ENCODE peak calls at places on chromosomes 7 and 10, in nine cellular contexts. One of them, this sample, is unnamed.

GRCh38 chr7:134750083-134751062 is 29.1 kb upstream of the CALD1 start:
- DNase-seq in ovary: peak; percentile 45
- DNase-seq in suprapubic skin: no peak
- DNase-seq in left ventricle myocardium inferior: no peak
- DNase-seq in mesendoderm: peak; percentile 82
- DNase-seq in A549: peak; percentile 35
- DNase-seq in colonic mucosa: peak; percentile 62
- DNase-seq in pancreas: peak; percentile 26
- DNase-seq in AG04450: no peak
- DNase-seq in this sample: no peak

GRCh38 chr10:125694874-125695273 is 11.9 kb upstream of the TEX36 start:
- DNase-seq in ovary: no peak
- DNase-seq in suprapubic skin: no peak
- DNase-seq in left ventricle myocardium inferior: no peak
- DNase-seq in mesendoderm: no peak
- DNase-seq in A549: peak; percentile 48
- DNase-seq in colonic mucosa: no peak
- DNase-seq in pancreas: no peak
- DNase-seq in AG04450: peak; percentile 38
- DNase-seq in this sample: no peak

GRCh38 chr7:3606436-3606835 is 305.4 kb downstream of the SDK1 start:
- DNase-seq in ovary: no peak
- DNase-seq in suprapubic skin: no peak
- DNase-seq in left ventricle myocardium inferior: no peak
- DNase-seq in mesendoderm: no peak
- DNase-seq in A549: no peak
- DNase-seq in colonic mucosa: no peak
- DNase-seq in pancreas: no peak
- DNase-seq in AG04450: no peak
- DNase-seq in this sample: no peak

GRCh38 chr10:62636825-62637248 is 167.7 kb upstream of the ADO start:
- DNase-seq in ovary: no peak
- DNase-seq in suprapubic skin: no peak
- DNase-seq in left ventricle myocardium inferior: no peak
- DNase-seq in mesendoderm: no peak
- DNase-seq in A549: no peak
- DNase-seq in colonic mucosa: no peak
- DNase-seq in pancreas: no peak
- DNase-seq in AG04450: no peak
- DNase-seq in this sample: no peak

GRCh38 chr10:119549247-119549999 is 6.9 kb upstream of the RGS10 start:
- DNase-seq in ovary: no peak
- DNase-seq in suprapubic skin: no peak
- DNase-seq in left ventricle myocardium inferior: no peak
- DNase-seq in mesendoderm: no peak
- DNase-seq in A549: no peak
- DNase-seq in colonic mucosa: no peak
- DNase-seq in pancreas: no peak
- DNase-seq in AG04450: no peak
- DNase-seq in this sample: no peak

GRCh38 chr7:76129366-76129765 is 72.3 kb upstream of the SRRM3 start:
- DNase-seq in ovary: no peak
- DNase-seq in suprapubic skin: no peak
- DNase-seq in left ventricle myocardium inferior: no peak
- DNase-seq in mesendoderm: no peak
- DNase-seq in A549: no peak
- DNase-seq in colonic mucosa: no peak
- DNase-seq in pancreas: no peak
- DNase-seq in AG04450: no peak
- DNase-seq in this sample: no peak

GRCh38 chr10:7408494-7409044 is 2.3 kb downstream of the SFMBT2 start:
- DNase-seq in ovary: peak; percentile 77
- DNase-seq in suprapubic skin: peak; percentile 80
- DNase-seq in left ventricle myocardium inferior: peak; percentile 75
- DNase-seq in mesendoderm: peak; percentile 66
- DNase-seq in A549: peak; percentile 64
- DNase-seq in colonic mucosa: peak; percentile 47
- DNase-seq in pancreas: peak; percentile 51
- DNase-seq in AG04450: no peak
- DNase-seq in this sample: peak; percentile 62

GRCh38 chr7:46229409-46229808 is 308.3 kb upstream of the IGFBP3 start:
- DNase-seq in ovary: no peak
- DNase-seq in suprapubic skin: no peak
- DNase-seq in left ventricle myocardium inferior: no peak
- DNase-seq in mesendoderm: no peak
- DNase-seq in A549: peak; percentile 33
- DNase-seq in colonic mucosa: no peak
- DNase-seq in pancreas: no peak
- DNase-seq in AG04450: peak; percentile 59
- DNase-seq in this sample: no peak

GRCh38 chr10:118373786-118374185 is 31.7 kb upstream of the FAM204A start:
- DNase-seq in ovary: no peak
- DNase-seq in suprapubic skin: no peak
- DNase-seq in left ventricle myocardium inferior: no peak
- DNase-seq in mesendoderm: peak; percentile 4
- DNase-seq in A549: no peak
- DNase-seq in colonic mucosa: no peak
- DNase-seq in pancreas: no peak
- DNase-seq in AG04450: peak; percentile 8
- DNase-seq in this sample: no peak

GRCh38 chr10:78248651-78249464 is 215.2 kb downstream of the RPS24 start:
- DNase-seq in ovary: peak; percentile 55
- DNase-seq in suprapubic skin: no peak
- DNase-seq in left ventricle myocardium inferior: no peak
- DNase-seq in mesendoderm: no peak
- DNase-seq in A549: no peak
- DNase-seq in colonic mucosa: peak; percentile 20
- DNase-seq in pancreas: no peak
- DNase-seq in AG04450: peak; percentile 68
- DNase-seq in this sample: no peak

GRCh38 chr7:31882187-31882586 is 188.0 kb downstream of the PDE1C start:
- DNase-seq in ovary: no peak
- DNase-seq in suprapubic skin: no peak
- DNase-seq in left ventricle myocardium inferior: peak; percentile 72
- DNase-seq in mesendoderm: peak; percentile 40
- DNase-seq in A549: no peak
- DNase-seq in colonic mucosa: no peak
- DNase-seq in pancreas: no peak
- DNase-seq in AG04450: no peak
- DNase-seq in this sample: peak; percentile 78

GRCh38 chr10:126561499-126562208 is 108.8 kb downstream of the C10orf90 start:
- DNase-seq in ovary: no peak
- DNase-seq in suprapubic skin: no peak
- DNase-seq in left ventricle myocardium inferior: no peak
- DNase-seq in mesendoderm: peak; percentile 95
- DNase-seq in A549: no peak
- DNase-seq in colonic mucosa: no peak
- DNase-seq in pancreas: no peak
- DNase-seq in AG04450: no peak
- DNase-seq in this sample: no peak

GRCh38 chr10:116888380-116889055 is 39.2 kb downstream of the ENO4 start:
- DNase-seq in ovary: no peak
- DNase-seq in suprapubic skin: no peak
- DNase-seq in left ventricle myocardium inferior: peak; percentile 33
- DNase-seq in mesendoderm: peak; percentile 89
- DNase-seq in A549: peak; percentile 64
- DNase-seq in colonic mucosa: peak; percentile 62
- DNase-seq in pancreas: peak; percentile 68
- DNase-seq in AG04450: peak; percentile 55
- DNase-seq in this sample: peak; percentile 72

GRCh38 chr10:52228556-52228955 is 85.5 kb upstream of the DKK1 start:
- DNase-seq in ovary: no peak
- DNase-seq in suprapubic skin: no peak
- DNase-seq in left ventricle myocardium inferior: no peak
- DNase-seq in mesendoderm: no peak
- DNase-seq in A549: no peak
- DNase-seq in colonic mucosa: no peak
- DNase-seq in pancreas: no peak
- DNase-seq in AG04450: no peak
- DNase-seq in this sample: no peak

GRCh38 chr7:155938129-155938528 is 125.9 kb upstream of the SHH start:
- DNase-seq in ovary: no peak
- DNase-seq in suprapubic skin: no peak
- DNase-seq in left ventricle myocardium inferior: no peak
- DNase-seq in mesendoderm: no peak
- DNase-seq in A549: no peak
- DNase-seq in colonic mucosa: no peak
- DNase-seq in pancreas: no peak
- DNase-seq in AG04450: no peak
- DNase-seq in this sample: no peak

GRCh38 chr7:96237040-96237439 is 84.9 kb downstream of the SLC25A13 start:
- DNase-seq in ovary: no peak
- DNase-seq in suprapubic skin: no peak
- DNase-seq in left ventricle myocardium inferior: no peak
- DNase-seq in mesendoderm: no peak
- DNase-seq in A549: no peak
- DNase-seq in colonic mucosa: no peak
- DNase-seq in pancreas: no peak
- DNase-seq in AG04450: no peak
- DNase-seq in this sample: no peak

DNA sequence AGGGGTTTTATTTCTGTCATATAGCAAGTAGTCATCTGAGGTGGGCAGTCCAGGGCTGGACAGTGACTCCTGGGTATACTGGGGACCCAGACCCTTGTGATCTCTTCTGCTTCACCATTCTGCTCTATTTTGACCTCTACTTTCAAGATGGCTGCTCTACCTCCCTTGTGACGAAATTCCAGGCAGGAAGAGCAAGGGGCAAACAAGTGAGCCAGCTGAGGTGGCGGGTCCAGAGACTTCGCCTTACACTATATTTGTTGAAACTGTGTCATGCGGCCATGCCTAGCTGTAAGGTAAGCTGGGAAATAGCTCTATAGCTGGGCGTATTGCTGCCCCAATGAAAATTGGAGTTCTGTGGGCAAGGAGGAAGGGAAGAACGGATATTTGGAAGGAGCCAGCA is 7.9 kb upstream of the CPA1 start:
- DNase-seq in ovary: no peak
- DNase-seq in suprapubic skin: no peak
- DNase-seq in left ventricle myocardium inferior: no peak
- DNase-seq in mesendoderm: no peak
- DNase-seq in A549: no peak
- DNase-seq in colonic mucosa: no peak
- DNase-seq in pancreas: no peak
- DNase-seq in AG04450: no peak
- DNase-seq in this sample: no peak
- H3K27ac ChIP-seq in ovary: peak overlapping the region; percentile 95
- H3K27ac ChIP-seq in suprapubic skin: peak overlapping the region; percentile 92
- H3K27ac ChIP-seq in left ventricle myocardium inferior: peak overlapping the region; percentile 87
- H3K27ac ChIP-seq in mesendoderm: no peak overlapping the region
- H3K27ac ChIP-seq in A549: no peak overlapping the region
- H3K27ac ChIP-seq in colonic mucosa: peak overlapping the region; percentile 57
- H3K27ac ChIP-seq in pancreas: peak overlapping the region; percentile 91
- H3K27ac ChIP-seq in AG04450: peak overlapping the region; percentile 100
- H3K27ac ChIP-seq in this sample: peak overlapping the region; percentile 96

GRCh38 chr10:21292763-21293517 is 232.5 kb downstream of the SKIDA1 start:
- DNase-seq in ovary: peak; percentile 56
- DNase-seq in suprapubic skin: peak; percentile 84
- DNase-seq in left ventricle myocardium inferior: peak; percentile 68
- DNase-seq in mesendoderm: peak; percentile 98
- DNase-seq in A549: peak; percentile 89
- DNase-seq in colonic mucosa: peak; percentile 34
- DNase-seq in pancreas: peak; percentile 51
- DNase-seq in AG04450: peak; percentile 92
- DNase-seq in this sample: peak; percentile 58
- H3K27ac ChIP-seq in ovary: no peak overlapping the region
- H3K27ac ChIP-seq in suprapubic skin: peak overlapping the region; percentile 72
- H3K27ac ChIP-seq in left ventricle myocardium inferior: peak overlapping the region; percentile 62
- H3K27ac ChIP-seq in mesendoderm: peak overlapping the region; percentile 93
- H3K27ac ChIP-seq in A549: peak overlapping the region; percentile 92
- H3K27ac ChIP-seq in colonic mucosa: no peak overlapping the region
- H3K27ac ChIP-seq in pancreas: no peak overlapping the region
- H3K27ac ChIP-seq in AG04450: peak overlapping the region; percentile 68
- H3K27ac ChIP-seq in this sample: peak overlapping the region; percentile 55

GRCh38 chr10:102675887-102676616 is 31.8 kb downstream of the TRIM8 start:
- DNase-seq in ovary: no peak
- DNase-seq in suprapubic skin: no peak
- DNase-seq in left ventricle myocardium inferior: no peak
- DNase-seq in mesendoderm: no peak
- DNase-seq in A549: no peak
- DNase-seq in colonic mucosa: no peak
- DNase-seq in pancreas: peak; percentile 59
- DNase-seq in AG04450: peak; percentile 92
- DNase-seq in this sample: no peak

GRCh38 chr10:102673961-102674511 is 29.8 kb downstream of the TRIM8 start:
- DNase-seq in ovary: peak; percentile 59
- DNase-seq in suprapubic skin: no peak
- DNase-seq in left ventricle myocardium inferior: peak; percentile 70
- DNase-seq in mesendoderm: peak; percentile 75
- DNase-seq in A549: no peak
- DNase-seq in colonic mucosa: no peak
- DNase-seq in pancreas: peak; percentile 55
- DNase-seq in AG04450: no peak
- DNase-seq in this sample: no peak

GRCh38 chr10:102673235-102673634 is 29.0 kb downstream of the TRIM8 start:
- DNase-seq in ovary: no peak
- DNase-seq in suprapubic skin: no peak
- DNase-seq in left ventricle myocardium inferior: no peak
- DNase-seq in mesendoderm: no peak
- DNase-seq in A549: no peak
- DNase-seq in colonic mucosa: no peak
- DNase-seq in pancreas: no peak
- DNase-seq in AG04450: no peak
- DNase-seq in this sample: no peak

GRCh38 chr10:102675151-102675886 is 31.0 kb downstream of the TRIM8 start:
- DNase-seq in ovary: no peak
- DNase-seq in suprapubic skin: no peak
- DNase-seq in left ventricle myocardium inferior: no peak
- DNase-seq in mesendoderm: no peak
- DNase-seq in A549: no peak
- DNase-seq in colonic mucosa: no peak
- DNase-seq in pancreas: no peak
- DNase-seq in AG04450: no peak
- DNase-seq in this sample: no peak

DNA sequence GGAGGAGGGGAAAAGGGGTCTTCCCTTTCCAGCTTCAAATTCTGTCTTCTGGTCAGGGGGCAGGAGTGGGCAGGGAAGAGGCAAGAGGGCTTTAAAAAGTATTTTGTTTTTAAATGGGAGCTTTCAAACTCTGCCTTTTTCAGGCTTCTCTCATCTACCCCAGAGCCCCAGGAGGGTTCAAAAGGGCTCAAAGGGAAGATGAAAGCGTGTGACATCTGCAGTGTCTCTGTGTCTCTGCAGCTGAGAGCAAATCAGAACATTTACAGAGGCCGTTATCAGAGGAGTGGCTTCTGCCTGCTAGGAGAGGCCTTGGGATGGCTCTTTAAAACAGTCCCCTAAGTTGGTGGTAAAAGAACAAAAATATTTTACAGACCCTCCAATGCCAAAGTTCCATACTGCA is 30.3 kb downstream of the TRIM8 start:
- DNase-seq in ovary: no peak
- DNase-seq in suprapubic skin: no peak
- DNase-seq in left ventricle myocardium inferior: no peak
- DNase-seq in mesendoderm: peak; percentile 41
- DNase-seq in A549: no peak
- DNase-seq in colonic mucosa: no peak
- DNase-seq in pancreas: no peak
- DNase-seq in AG04450: no peak
- DNase-seq in this sample: no peak
- H3K27ac ChIP-seq in ovary: peak overlapping the region; percentile 65
- H3K27ac ChIP-seq in suprapubic skin: peak overlapping the region; percentile 80
- H3K27ac ChIP-seq in left ventricle myocardium inferior: peak overlapping the region; percentile 93
- H3K27ac ChIP-seq in mesendoderm: peak overlapping the region; percentile 46
- H3K27ac ChIP-seq in A549: no peak overlapping the region
- H3K27ac ChIP-seq in colonic mucosa: peak overlapping the region; percentile 55
- H3K27ac ChIP-seq in pancreas: peak overlapping the region; percentile 24
- H3K27ac ChIP-seq in AG04450: peak overlapping the region; percentile 91
- H3K27ac ChIP-seq in this sample: peak overlapping the region; percentile 85

GRCh38 chr7:24965831-24966708 is 13.9 kb downstream of the OSBPL3 start:
- DNase-seq in ovary: no peak
- DNase-seq in suprapubic skin: no peak
- DNase-seq in left ventricle myocardium inferior: peak; percentile 18
- DNase-seq in mesendoderm: peak; percentile 30
- DNase-seq in A549: no peak
- DNase-seq in colonic mucosa: peak; percentile 57
- DNase-seq in pancreas: no peak
- DNase-seq in AG04450: no peak
- DNase-seq in this sample: peak; percentile 29
- H3K27ac ChIP-seq in ovary: no peak overlapping the region
- H3K27ac ChIP-seq in suprapubic skin: peak overlapping the region; percentile 78
- H3K27ac ChIP-seq in left ventricle myocardium inferior: no peak overlapping the region
- H3K27ac ChIP-seq in mesendoderm: no peak overlapping the region
- H3K27ac ChIP-seq in A549: no peak overlapping the region
- H3K27ac ChIP-seq in colonic mucosa: no peak overlapping the region
- H3K27ac ChIP-seq in pancreas: no peak overlapping the region
- H3K27ac ChIP-seq in AG04450: no peak overlapping the region
- H3K27ac ChIP-seq in this sample: peak overlapping the region; percentile 53

This sample was measured in breast epithelium.